ENCODE peak calls at places on chromosomes 11 and 22, in ten cellular contexts. U, X, F, N, Z, S, T, M, D and I are unnamed samples.

GRCh38 chr11:112253605-112254242 is 6.9 kb downstream of the PLET1 start:
- DNase-seq in U (no peak), X (no peak), F (no peak), N (no peak), Z (no peak), S (no peak), T (no peak), M (no peak), D (no peak), I (no peak)

GRCh38 chr22:20249797-20250354 is 18.2 kb downstream of the RTN4R start:
- DNase-seq in U (peak), X (peak), F (no peak), N (no peak), Z (no peak), S (no peak), T (no peak), M (peak), D (no peak), I (no peak)

GRCh38 chr11:112225753-112226061 is 521 bp upstream of the PTS start:
- DNase-seq in U (no peak), X (peak), F (peak), N (no peak), Z (peak), S (no peak), T (no peak), M (no peak), D (no peak), I (no peak)

GRCh38 chr11:68372114-68372513 is 59.7 kb downstream of the LRP5 start:
- DNase-seq in U (no peak), X (no peak), F (no peak), N (no peak), Z (no peak), S (no peak), T (no peak), M (no peak), D (no peak), I (no peak)

GRCh38 chr11:134516529-134516928 is 104.5 kb upstream of the B3GAT1 start:
- DNase-seq in U (no peak), X (no peak), F (no peak), N (no peak), Z (no peak), S (no peak), T (no peak), M (no peak), D (no peak), I (no peak)

GRCh38 chr11:45062974-45063635 is 83.3 kb upstream of the PRDM11 start:
- DNase-seq in U (peak), X (no peak), F (no peak), N (no peak), Z (no peak), S (no peak), T (no peak), M (no peak), D (no peak), I (no peak)

GRCh38 chr11:120720760-120721159 is 209.2 kb downstream of the GRIK4 start:
- DNase-seq in U (no peak), X (no peak), F (no peak), N (no peak), Z (no peak), S (no peak), T (no peak), M (no peak), D (no peak), I (no peak)

GRCh38 chr22:25023879-25024278 is 71.4 kb downstream of the KIAA1671 start:
- DNase-seq in U (no peak), X (no peak), F (no peak), N (no peak), Z (no peak), S (no peak), T (no peak), M (no peak), D (no peak), I (no peak)

GRCh38 chr22:36486619-36487384 is 5.4 kb upstream of the TXN2 start:
- DNase-seq in U (peak), X (peak), F (no peak), N (no peak), Z (peak), S (peak), T (peak), M (no peak), D (peak), I (no peak)